ENCODE peak calls at places on chromosomes 11 and 22, in six cellular contexts. Z, J, H, Y, E and M are unnamed samples.

GRCh38 chr11:76321340-76321739 is 59.6 kb downstream of the THAP12 start:
- DNase-seq in Z (no peak), E (no peak), J (no peak), Y (no peak), H (no peak), M (no peak)

GRCh38 chr11:116641561-116642045 is 131.2 kb downstream of the BUD13 start:
- DNase-seq in Y (peak), H (peak), E (no peak), Z (no peak), J (no peak), M (peak)

GRCh38 chr11:11572386-11572785 is 49.4 kb downstream of the GALNT18 start:
- DNase-seq in E (peak), Z (no peak), H (no peak), J (no peak), Y (no peak), M (no peak)

GRCh38 chr11:92569717-92570116 is 345.1 kb downstream of the FAT3 start:
- DNase-seq in Z (no peak), E (no peak), Y (no peak), H (no peak), J (no peak), M (no peak)

GRCh38 chr11:65504671-65505433 is 6.0 kb downstream of the MALAT1 start:
- DNase-seq in Z (no peak), E (peak), Y (peak), H (peak), J (no peak), M (no peak)

GRCh38 chr11:86978247-86978646 is 23.1 kb upstream of the FZD4 start:
- DNase-seq in Z (no peak), Y (no peak), H (no peak), J (no peak), E (no peak), M (no peak)

GRCh38 chr22:38700789-38701628 is at the start of gene JOSD1:
- DNase-seq in Z (peak), H (peak), E (peak), J (peak), Y (peak), M (peak)

GRCh38 chr11:135033545-135033944 is 621.5 kb upstream of the B3GAT1 start:
- DNase-seq in Y (peak), J (no peak), H (peak), E (no peak), Z (no peak), M (no peak)

GRCh38 chr11:6387811-6388599 is 2.3 kb upstream of the SMPD1 start:
- DNase-seq in H (peak), E (peak), J (no peak), Z (no peak), Y (no peak), M (no peak)